ENCODE peak calls at places on chromosomes 4 and X, in eight cellular contexts. One of them, this sample, is unnamed.

GRCh38 chr4:1274871-1275270 is 14.8 kb upstream of the MAEA start:
- DNase-seq in right lobe of liver: no peak
- DNase-seq in heart left ventricle: no peak
- DNase-seq in A549: no peak
- DNase-seq in esophagus squamous epithelium: no peak
- DNase-seq in uterus: no peak
- DNase-seq in ovary: no peak
- DNase-seq in transverse colon: no peak
- DNase-seq in this sample: no peak

GRCh38 chr4:105196523-105197145 is 50.0 kb downstream of the TET2 start:
- DNase-seq in right lobe of liver: no peak
- DNase-seq in transverse colon: no peak
- DNase-seq in uterus: no peak
- DNase-seq in esophagus squamous epithelium: no peak
- DNase-seq in A549: peak; percentile 1
- DNase-seq in ovary: no peak
- DNase-seq in heart left ventricle: no peak
- DNase-seq in this sample: no peak

GRCh38 chrX:121635141-121635540 is 587.7 kb downstream of the GLUD2 start:
- DNase-seq in ovary: no peak
- DNase-seq in right lobe of liver: no peak
- DNase-seq in esophagus squamous epithelium: no peak
- DNase-seq in transverse colon: no peak
- DNase-seq in heart left ventricle: no peak
- DNase-seq in uterus: no peak
- DNase-seq in A549: no peak
- DNase-seq in this sample: no peak

GRCh38 chr4:66911898-66912297 is 633.4 kb downstream of the CENPC start:
- DNase-seq in esophagus squamous epithelium: no peak
- DNase-seq in heart left ventricle: no peak
- DNase-seq in ovary: no peak
- DNase-seq in right lobe of liver: no peak
- DNase-seq in uterus: no peak
- DNase-seq in transverse colon: no peak
- DNase-seq in A549: no peak
- DNase-seq in this sample: no peak

GRCh38 chr4:73740353-73740778 is at the start of gene CXCL8:
- DNase-seq in heart left ventricle: peak; percentile 67
- DNase-seq in right lobe of liver: peak; percentile 76
- DNase-seq in ovary: peak; percentile 23
- DNase-seq in esophagus squamous epithelium: no peak
- DNase-seq in transverse colon: peak; percentile 70
- DNase-seq in A549: peak; percentile 37
- DNase-seq in uterus: peak; percentile 58
- DNase-seq in this sample: peak; percentile 44

GRCh38 chr4:41058426-41058825 is 155.9 kb downstream of the APBB2 start:
- DNase-seq in heart left ventricle: no peak
- DNase-seq in A549: no peak
- DNase-seq in uterus: no peak
- DNase-seq in esophagus squamous epithelium: no peak
- DNase-seq in transverse colon: no peak
- DNase-seq in right lobe of liver: no peak
- DNase-seq in ovary: no peak
- DNase-seq in this sample: no peak

GRCh38 chrX:10579753-10580060 is 40.7 kb downstream of the MID1 start:
- DNase-seq in heart left ventricle: no peak
- DNase-seq in transverse colon: no peak
- DNase-seq in uterus: no peak
- DNase-seq in ovary: no peak
- DNase-seq in A549: no peak
- DNase-seq in right lobe of liver: no peak
- DNase-seq in esophagus squamous epithelium: no peak
- DNase-seq in this sample: no peak

GRCh38 chrX:94551831-94552230 is 877.8 kb downstream of the FAM133A start:
- DNase-seq in A549: no peak
- DNase-seq in uterus: no peak
- DNase-seq in right lobe of liver: no peak
- DNase-seq in esophagus squamous epithelium: no peak
- DNase-seq in heart left ventricle: no peak
- DNase-seq in transverse colon: no peak
- DNase-seq in ovary: no peak
- DNase-seq in this sample: no peak

GRCh38 chr4:73867783-73868182 is 1.4 kb upstream of the CXCL1 start:
- DNase-seq in uterus: no peak
- DNase-seq in esophagus squamous epithelium: no peak
- DNase-seq in transverse colon: peak; percentile 51
- DNase-seq in heart left ventricle: no peak
- DNase-seq in right lobe of liver: no peak
- DNase-seq in ovary: no peak
- DNase-seq in A549: peak; percentile 32
- DNase-seq in this sample: no peak

GRCh38 chr4:45275862-45276261 is 549.5 kb upstream of the GNPDA2 start:
- DNase-seq in A549: no peak
- DNase-seq in heart left ventricle: no peak
- DNase-seq in right lobe of liver: no peak
- DNase-seq in transverse colon: no peak
- DNase-seq in ovary: no peak
- DNase-seq in esophagus squamous epithelium: no peak
- DNase-seq in uterus: no peak
- DNase-seq in this sample: no peak

GRCh38 chr4:28792917-28793597 is 1927.1 kb upstream of the PCDH7 start:
- DNase-seq in right lobe of liver: no peak
- DNase-seq in ovary: no peak
- DNase-seq in transverse colon: no peak
- DNase-seq in uterus: no peak
- DNase-seq in esophagus squamous epithelium: no peak
- DNase-seq in heart left ventricle: peak; percentile 71
- DNase-seq in A549: no peak
- DNase-seq in this sample: no peak

GRCh38 chr4:14853186-14853946 is 148.9 kb upstream of the CPEB2 start:
- DNase-seq in transverse colon: no peak
- DNase-seq in right lobe of liver: no peak
- DNase-seq in uterus: no peak
- DNase-seq in A549: no peak
- DNase-seq in esophagus squamous epithelium: no peak
- DNase-seq in heart left ventricle: no peak
- DNase-seq in ovary: no peak
- DNase-seq in this sample: no peak
- H3K9me3 ChIP-seq in transverse colon: no peaks in the 10 kb centered on the region
- H3K9me3 ChIP-seq in right lobe of liver: no peaks in the 10 kb centered on the region
- H3K9me3 ChIP-seq in uterus: no peaks in the 10 kb centered on the region
- H3K9me3 ChIP-seq in A549: peaks cover 9% of the 10 kb centered on the region
- H3K9me3 ChIP-seq in esophagus squamous epithelium: no peaks in the 10 kb centered on the region
- H3K9me3 ChIP-seq in heart left ventricle: no peaks in the 10 kb centered on the region
- H3K9me3 ChIP-seq in ovary: no peaks in the 10 kb centered on the region
- H3K9me3 ChIP-seq in this sample: no peaks in the 10 kb centered on the region

DNA sequence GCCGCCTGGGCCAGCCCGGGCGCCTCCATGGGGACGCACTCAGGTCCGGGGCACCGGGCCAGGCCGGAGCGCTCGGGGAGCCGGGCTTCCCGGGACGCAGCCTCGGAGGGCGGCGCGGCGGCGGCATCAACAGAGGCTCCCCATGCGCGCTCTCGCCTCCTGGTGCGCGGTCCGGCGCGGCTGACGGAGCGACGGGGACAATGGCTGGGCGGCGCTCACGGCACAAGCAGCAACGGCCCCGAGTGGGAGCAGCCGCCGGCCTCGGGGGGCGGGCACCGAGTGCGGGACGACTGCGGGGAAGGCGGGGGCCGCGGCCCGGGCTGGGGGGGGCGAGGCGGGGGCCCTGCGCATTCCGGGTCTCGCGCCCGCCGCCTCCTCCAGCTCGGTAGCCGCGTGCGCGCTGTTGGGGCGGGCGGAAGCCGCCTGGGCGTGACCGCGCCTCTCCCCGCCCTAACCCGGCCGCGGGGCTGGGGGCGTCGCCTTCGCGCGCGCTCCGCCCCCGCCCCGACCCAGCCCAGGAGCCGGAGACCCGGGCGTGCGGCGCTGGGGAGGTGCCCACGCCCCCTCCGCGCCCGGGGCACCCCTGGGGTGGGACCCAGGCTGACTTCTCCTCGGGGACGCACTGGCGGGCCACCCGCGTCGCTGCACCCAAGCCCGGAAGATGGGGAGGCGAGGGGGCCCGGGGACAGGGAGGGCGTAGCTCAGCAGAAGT is at the start of gene PRKX:
- DNase-seq in A549: peak; percentile 43
- DNase-seq in uterus: no peak
- DNase-seq in right lobe of liver: peak; percentile 72
- DNase-seq in heart left ventricle: peak; percentile 51
- DNase-seq in transverse colon: peak; percentile 78
- DNase-seq in ovary: peak; percentile 52
- DNase-seq in esophagus squamous epithelium: peak; percentile 11
- DNase-seq in this sample: no peak
- H3K27ac ChIP-seq in A549: peak within 1 kb of the TSS; percentile 87
- H3K27ac ChIP-seq in uterus: peak within 1 kb of the TSS; percentile 66
- H3K27ac ChIP-seq in right lobe of liver: no peak within 1 kb of the TSS
- H3K27ac ChIP-seq in heart left ventricle: peak within 1 kb of the TSS; percentile 83
- H3K27ac ChIP-seq in transverse colon: peak within 1 kb of the TSS; percentile 86
- H3K27ac ChIP-seq in ovary: peak within 1 kb of the TSS; percentile 30
- H3K27ac ChIP-seq in esophagus squamous epithelium: peak within 1 kb of the TSS; percentile 91
- H3K27ac ChIP-seq in this sample: peak within 1 kb of the TSS; percentile 69

GRCh38 chrX:108064613-108065012 is 19.7 kb downstream of the VSIG1 start:
- DNase-seq in transverse colon: no peak
- DNase-seq in heart left ventricle: no peak
- DNase-seq in uterus: no peak
- DNase-seq in A549: no peak
- DNase-seq in right lobe of liver: no peak
- DNase-seq in ovary: no peak
- DNase-seq in esophagus squamous epithelium: no peak
- DNase-seq in this sample: no peak

GRCh38 chrX:108070891-108071290 is 20.5 kb downstream of the PSMD10 start:
- DNase-seq in uterus: no peak
- DNase-seq in ovary: no peak
- DNase-seq in transverse colon: no peak
- DNase-seq in heart left ventricle: no peak
- DNase-seq in right lobe of liver: no peak
- DNase-seq in esophagus squamous epithelium: no peak
- DNase-seq in A549: no peak
- DNase-seq in this sample: no peak

GRCh38 chrX:108064001-108064400 is 19.1 kb downstream of the VSIG1 start:
- DNase-seq in transverse colon: no peak
- DNase-seq in right lobe of liver: no peak
- DNase-seq in esophagus squamous epithelium: no peak
- DNase-seq in A549: no peak
- DNase-seq in uterus: no peak
- DNase-seq in ovary: no peak
- DNase-seq in heart left ventricle: no peak
- DNase-seq in this sample: no peak

GRCh38 chrX:108071578-108071977 is 19.8 kb downstream of the PSMD10 start:
- DNase-seq in heart left ventricle: no peak
- DNase-seq in transverse colon: no peak
- DNase-seq in ovary: no peak
- DNase-seq in uterus: no peak
- DNase-seq in esophagus squamous epithelium: no peak
- DNase-seq in right lobe of liver: no peak
- DNase-seq in A549: no peak
- DNase-seq in this sample: no peak

DNA sequence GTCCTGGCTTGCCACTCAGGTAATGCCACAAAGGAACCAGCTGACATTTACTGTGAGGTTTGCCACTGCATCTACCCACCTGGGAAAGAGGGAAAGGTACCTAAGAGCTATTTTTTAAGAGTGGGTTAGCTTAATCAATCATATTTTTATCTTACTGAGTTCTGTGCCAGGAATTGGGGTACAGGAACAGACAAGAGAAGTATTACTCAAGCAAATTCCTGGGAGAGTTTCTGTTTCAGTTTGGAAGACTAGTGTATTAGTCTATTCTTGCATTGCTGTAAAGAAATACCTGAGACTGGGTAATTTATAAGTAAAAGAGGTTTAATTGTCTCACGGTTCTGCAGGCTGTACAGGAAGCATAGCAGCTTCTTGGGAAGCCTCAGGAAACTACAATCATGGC is 23.2 kb downstream of the PSMD10 start:
- DNase-seq in A549: no peak
- DNase-seq in esophagus squamous epithelium: no peak
- DNase-seq in uterus: no peak
- DNase-seq in right lobe of liver: no peak
- DNase-seq in transverse colon: no peak
- DNase-seq in ovary: no peak
- DNase-seq in heart left ventricle: no peak
- DNase-seq in this sample: no peak
- TF ChIP-seq POLR2A in A549: no peak
- TF ChIP-seq POLR2A in esophagus squamous epithelium: no peak
- TF ChIP-seq POLR2A in uterus: no peak
- TF ChIP-seq POLR2A in right lobe of liver: no peak
- TF ChIP-seq POLR2A in transverse colon: no peak
- TF ChIP-seq POLR2A in ovary: no peak
- TF ChIP-seq POLR2A in heart left ventricle: no peak
- TF ChIP-seq POLR2A in this sample: no peak

GRCh38 chr4:22491939-22492338 is 23.9 kb downstream of the ADGRA3 start:
- DNase-seq in esophagus squamous epithelium: no peak
- DNase-seq in ovary: no peak
- DNase-seq in A549: no peak
- DNase-seq in right lobe of liver: no peak
- DNase-seq in heart left ventricle: no peak
- DNase-seq in uterus: no peak
- DNase-seq in transverse colon: no peak
- DNase-seq in this sample: no peak

GRCh38 chr4:22488136-22488535 is 27.7 kb downstream of the ADGRA3 start:
- DNase-seq in uterus: no peak
- DNase-seq in transverse colon: no peak
- DNase-seq in A549: no peak
- DNase-seq in heart left ventricle: no peak
- DNase-seq in ovary: no peak
- DNase-seq in right lobe of liver: no peak
- DNase-seq in esophagus squamous epithelium: no peak
- DNase-seq in this sample: no peak

GRCh38 chr4:22493523-22493922 is 22.3 kb downstream of the ADGRA3 start:
- DNase-seq in heart left ventricle: no peak
- DNase-seq in esophagus squamous epithelium: no peak
- DNase-seq in A549: no peak
- DNase-seq in right lobe of liver: no peak
- DNase-seq in uterus: no peak
- DNase-seq in ovary: no peak
- DNase-seq in transverse colon: no peak
- DNase-seq in this sample: no peak

GRCh38 chr4:22492987-22493386 is 22.9 kb downstream of the ADGRA3 start:
- DNase-seq in ovary: no peak
- DNase-seq in right lobe of liver: no peak
- DNase-seq in esophagus squamous epithelium: no peak
- DNase-seq in uterus: no peak
- DNase-seq in transverse colon: no peak
- DNase-seq in heart left ventricle: no peak
- DNase-seq in A549: no peak
- DNase-seq in this sample: no peak

DNA sequence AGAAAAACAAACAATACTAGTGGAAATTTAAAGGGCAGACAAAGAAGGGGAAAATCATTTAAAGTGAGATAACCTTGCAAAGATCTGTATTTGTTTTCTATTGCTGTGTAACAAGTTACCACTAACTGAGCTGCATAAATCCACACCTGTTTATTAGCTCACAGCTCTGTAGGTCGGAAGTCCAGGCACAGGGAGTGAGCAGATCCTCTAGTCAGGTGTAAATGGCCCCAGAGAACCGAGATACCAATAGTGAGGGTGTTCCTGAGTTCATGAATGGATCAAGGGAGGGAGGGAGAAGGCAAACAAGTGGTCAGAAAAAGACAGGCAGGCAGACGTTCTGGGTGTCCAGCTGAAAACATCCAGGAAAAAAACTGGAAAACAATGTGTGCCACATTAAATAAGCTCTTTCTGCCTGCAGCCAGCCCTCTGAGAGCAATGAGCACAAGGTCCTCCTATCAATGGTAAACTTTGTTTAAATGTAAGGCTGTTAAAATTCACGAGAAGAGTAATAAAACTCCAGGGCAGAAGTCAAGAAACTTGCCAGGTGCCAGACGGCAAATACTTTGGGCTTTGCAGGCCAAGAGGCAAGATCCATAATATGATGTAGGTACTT is 25.0 kb downstream of the ADGRA3 start:
- DNase-seq in ovary: no peak
- DNase-seq in A549: no peak
- DNase-seq in transverse colon: peak; percentile 50
- DNase-seq in right lobe of liver: no peak
- DNase-seq in esophagus squamous epithelium: no peak
- DNase-seq in uterus: no peak
- DNase-seq in heart left ventricle: no peak
- DNase-seq in this sample: no peak
- H3K9me3 ChIP-seq in ovary: no peaks in the 10 kb centered on the region
- H3K9me3 ChIP-seq in A549: no peaks in the 10 kb centered on the region
- H3K9me3 ChIP-seq in transverse colon: no peaks in the 10 kb centered on the region
- H3K9me3 ChIP-seq in right lobe of liver: no peaks in the 10 kb centered on the region
- H3K9me3 ChIP-seq in esophagus squamous epithelium: no peaks in the 10 kb centered on the region
- H3K9me3 ChIP-seq in uterus: no peaks in the 10 kb centered on the region
- H3K9me3 ChIP-seq in heart left ventricle: no peaks in the 10 kb centered on the region
- H3K9me3 ChIP-seq in this sample: no peaks in the 10 kb centered on the region

This sample was measured in gastrocnemius medialis.